ENCODE peak calls at places on chromosomes 6 and 20, in four cellular contexts. B, N, C and P are unnamed samples.

GRCh38 chr6:168968228-168968627 is 285.4 kb downstream of the THBS2 start:
- DNase-seq in C (peak), N (no peak), B (no peak), P (peak)

GRCh38 chr6:48233063-48233462 is 122.1 kb upstream of the PTCHD4 start:
- DNase-seq in N (no peak), B (no peak), C (no peak), P (no peak)

GRCh38 chr6:88626460-88626859 is 337.0 kb downstream of the RNGTT start:
- DNase-seq in B (no peak), C (no peak), N (no peak), P (peak)

GRCh38 chr6:137851669-137852068 is 15.4 kb upstream of the TNFAIP3 start:
- DNase-seq in N (no peak), B (no peak), C (no peak), P (no peak)

GRCh38 chr6:158568549-158568948 is 8.7 kb downstream of the TMEM181 start:
- DNase-seq in N (no peak), C (no peak), B (no peak), P (no peak)

GRCh38 chr6:151629791-151630190 is 136.0 kb downstream of the CCDC170 start:
- DNase-seq in C (no peak), N (no peak), B (no peak), P (no peak)

GRCh38 chr20:21289651-21290050 is 13.5 kb upstream of the XRN2 start:
- DNase-seq in B (no peak), C (no peak), N (no peak), P (peak)

GRCh38 chr20:9294081-9294480 is 220.3 kb upstream of the LAMP5 start:
- DNase-seq in N (no peak), B (no peak), C (no peak), P (peak)

GRCh38 chr6:74871757-74872156 is 334.1 kb downstream of the COL12A1 start:
- DNase-seq in N (no peak), C (no peak), B (no peak), P (peak)

GRCh38 chr20:44572551-44573500 is 9.6 kb upstream of the PKIG start:
- DNase-seq in N (no peak), C (no peak), B (no peak), P (peak)

GRCh38 chr6:126107475-126108121 is 121.3 kb downstream of the TRMT11 start:
- DNase-seq in C (no peak), N (no peak), B (peak), P (no peak)

GRCh38 chr6:11430036-11430435 is 107.5 kb upstream of the TMEM170B start:
- DNase-seq in B (no peak), C (no peak), N (no peak), P (no peak)

GRCh38 chr6:68468244-68468884 is 166.7 kb upstream of the ADGRB3 start:
- DNase-seq in N (peak), C (peak), B (peak), P (no peak)

GRCh38 chr6:134584809-134585528 is 267.1 kb upstream of the SGK1 start:
- DNase-seq in B (no peak), C (peak), N (no peak), P (no peak)

GRCh38 chr20:19750907-19751636 is 7.0 kb upstream of the RIN2 start:
- DNase-seq in B (no peak), N (no peak), C (no peak), P (no peak)

GRCh38 chr6:14123331-14124105 is 5.9 kb downstream of the CD83 start:
- DNase-seq in N (no peak), C (no peak), B (no peak), P (peak)

GRCh38 chr6:44431118-44431725 is 43.7 kb downstream of the CDC5L start:
- DNase-seq in B (no peak), N (no peak), C (peak), P (peak)

GRCh38 chr6:15915508-15916178 is 213.2 kb upstream of the MYLIP start:
- DNase-seq in N (no peak), C (no peak), B (no peak), P (no peak)

GRCh38 chr6:153976921-153977693 is 61.9 kb upstream of the OPRM1 start:
- DNase-seq in N (no peak), B (no peak), C (peak), P (no peak)

GRCh38 chr6:49406241-49406970 is 56.6 kb downstream of the MMUT start:
- DNase-seq in C (peak), B (no peak), N (no peak), P (no peak)

GRCh38 chr20:62433655-62434054 is 6.3 kb upstream of the RBBP8NL start:
- DNase-seq in C (no peak), N (no peak), B (no peak), P (no peak)

GRCh38 chr20:53216856-53217576 is 244.9 kb downstream of the TSHZ2 start:
- DNase-seq in B (peak), N (peak), C (peak), P (no peak)

DNA sequence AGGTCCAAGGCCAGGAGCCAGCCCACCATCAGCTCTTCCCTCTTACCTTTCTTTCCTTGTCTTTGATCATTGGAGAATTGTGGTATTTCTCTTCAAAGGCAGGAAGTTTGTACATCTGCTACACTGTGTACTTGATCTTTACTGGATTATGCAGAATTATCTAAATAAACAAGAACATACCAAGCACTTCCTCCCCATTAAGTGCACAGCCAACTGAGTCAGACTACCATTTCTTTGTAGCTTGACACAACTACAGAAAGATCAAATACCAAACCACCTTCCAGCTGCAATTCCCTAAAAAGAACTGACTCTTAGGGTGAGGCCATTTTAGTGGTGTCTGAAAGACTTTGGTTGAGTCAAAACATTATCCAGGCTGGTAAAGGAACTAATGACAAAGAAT is 195.2 kb downstream of the HDGFL1 start:
- DNase-seq in N (no peak), C (no peak), B (no peak), P (peak)
- H4K5ac ChIP-seq in N (no peak), C (no peak), B (no peak), P (no peak)

GRCh38 chr6:33683576-33684427 is 27.7 kb downstream of the UQCC2 start:
- DNase-seq in N (no peak), B (no peak), C (no peak), P (no peak)

GRCh38 chr6:33679761-33680160 is 31.7 kb downstream of the UQCC2 start:
- DNase-seq in C (no peak), B (no peak), N (no peak), P (no peak)

GRCh38 chr6:33683051-33683571 is 28.4 kb downstream of the UQCC2 start:
- DNase-seq in B (no peak), N (no peak), C (no peak), P (no peak)

GRCh38 chr6:33684428-33684896 is 27.0 kb downstream of the UQCC2 start:
- DNase-seq in C (no peak), N (no peak), B (no peak), P (no peak)

GRCh38 chr6:33682341-33682740 is 29.2 kb downstream of the UQCC2 start:
- DNase-seq in B (no peak), N (no peak), C (no peak), P (no peak)
- H4K5ac ChIP-seq in B (no peak), N (no peak), C (no peak), P (no peak)

GRCh38 chr6:36487698-36488097 is 44.9 kb downstream of the KCTD20 start:
- DNase-seq in N (no peak), B (no peak), C (no peak), P (peak)

GRCh38 chr6:36488221-36488620 is 45.4 kb downstream of the KCTD20 start:
- DNase-seq in N (no peak), C (no peak), B (no peak), P (no peak)

GRCh38 chr6:36492092-36492491 is 49.3 kb downstream of the KCTD20 start:
- DNase-seq in C (no peak), N (no peak), B (no peak), P (no peak)

GRCh38 chr6:36491378-36491965 is 48.7 kb downstream of the KCTD20 start:
- DNase-seq in B (no peak), C (peak), N (peak), P (peak)

GRCh38 chr6:36489426-36489825 is 46.6 kb downstream of the KCTD20 start:
- DNase-seq in N (no peak), B (no peak), C (no peak), P (no peak)
- H4K5ac ChIP-seq in N (no peak), B (no peak), C (no peak), P (no peak)

DNA sequence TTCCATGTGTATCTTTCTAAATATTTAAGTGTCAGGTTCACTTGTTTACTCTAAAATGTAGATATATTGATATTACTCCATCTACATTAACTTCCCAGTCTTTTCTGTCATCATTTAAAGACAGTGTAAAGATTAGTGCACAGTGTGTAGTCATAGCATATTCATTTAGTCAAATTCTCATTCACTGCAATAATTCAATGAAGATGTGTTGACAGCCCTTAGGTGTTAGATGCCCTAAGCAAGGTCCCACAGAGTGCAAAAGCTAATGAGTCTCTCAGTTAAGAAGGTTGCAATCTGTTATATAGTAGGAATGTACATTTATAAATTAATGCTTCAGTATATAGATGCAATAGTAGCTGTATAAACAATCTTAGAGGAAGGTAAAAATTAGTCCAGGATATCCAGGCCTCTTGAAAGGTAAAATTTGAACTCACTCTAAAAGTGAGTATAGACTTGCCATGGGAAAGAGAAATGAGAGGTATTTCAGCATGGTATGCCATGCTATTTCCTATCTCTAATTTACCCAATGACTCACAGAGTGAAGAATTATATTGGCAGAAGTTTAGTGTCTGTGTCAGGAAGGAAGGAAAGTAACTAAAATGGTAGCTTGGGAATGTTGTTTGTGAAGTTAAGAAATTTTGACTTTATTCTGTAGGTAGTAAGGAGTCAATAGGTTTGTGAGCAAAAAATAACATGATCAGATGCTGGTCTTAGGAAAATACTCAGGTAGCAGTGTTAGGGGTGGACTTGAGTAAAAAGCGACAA is 969.9 kb upstream of the CITED2 start:
- DNase-seq in N (no peak), B (no peak), C (peak), P (peak)
- H4K5ac ChIP-seq in N (no peak), B (no peak), C (no peak), P (peak)

GRCh38 chr6:53628354-53629119 is 37.0 kb downstream of the KLHL31 start:
- DNase-seq in C (no peak), N (no peak), B (no peak), P (peak)
- H4K5ac ChIP-seq in C (no peak), N (no peak), B (no peak), P (peak)